ENCODE peak calls at places on chromosome 13, in five cellular contexts. P is activated naive CD4-positive, alpha-beta T cell treated with anti-CD3 and anti-CD28 coated beads, Interleukin-2, amount 10 ng/mL, durations not matched to agents 7 days and 5 days; W is NCI-H774; A is sigmoid colon; L is heart right ventricle. U is an unnamed sample.

GRCh38 chr13:26727633-26728032 is 33.0 kb downstream of the GPR12 start:
- DNase-seq in P (no peak), W (no peak), A (no peak), L (no peak), U (no peak)

GRCh38 chr13:70856706-70857105 is 748.5 kb upstream of the KLHL1 start:
- DNase-seq in P (no peak), W (no peak), A (no peak), L (no peak), U (no peak)

GRCh38 chr13:30371649-30372265 is 50.5 kb upstream of the UBE2L5 start:
- DNase-seq in P (peak; percentile 84), W (no peak), A (no peak), L (no peak), U (peak; percentile 14)

GRCh38 chr13:30418886-30419459 is 3.3 kb upstream of the UBE2L5 start:
- DNase-seq in P (no peak), W (no peak), A (peak; percentile 84), L (no peak), U (no peak)

GRCh38 chr13:30194906-30195305 is 112.4 kb downstream of the KATNAL1 start:
- DNase-seq in P (no peak), W (no peak), A (no peak), L (no peak), U (no peak)

GRCh38 chr13:77749481-77749880 is 52.0 kb downstream of the SLAIN1 start:
- DNase-seq in P (no peak), W (no peak), A (no peak), L (no peak), U (no peak)

GRCh38 chr13:34647379-34647778 is 294.7 kb upstream of the NBEA start:
- DNase-seq in P (no peak), W (no peak), A (no peak), L (no peak), U (no peak)

GRCh38 chr13:59691501-59692066 is 472.1 kb downstream of the DIAPH3 start:
- DNase-seq in P (no peak), W (no peak), A (no peak), L (no peak), U (no peak)

GRCh38 chr13:74867460-74867859 is 614.5 kb downstream of the TBC1D4 start:
- DNase-seq in P (no peak), W (no peak), A (no peak), L (no peak), U (no peak)

GRCh38 chr13:95660981-95661581 is 15.9 kb upstream of the DNAJC3 start:
- DNase-seq in P (no peak), W (no peak), A (no peak), L (no peak), U (no peak)

GRCh38 chr13:32381539-32381938 is 46.4 kb downstream of the N4BP2L1 start:
- DNase-seq in P (peak; percentile 29), W (no peak), A (no peak), L (no peak), U (no peak)

GRCh38 chr13:82292334-82292733 is 1589.9 kb downstream of the SLITRK1 start:
- DNase-seq in P (no peak), W (no peak), A (no peak), L (no peak), U (no peak)

GRCh38 chr13:63853816-63854215 is 2438.2 kb upstream of the PCDH20 start:
- DNase-seq in P (no peak), W (no peak), A (no peak), L (no peak), U (no peak)

GRCh38 chr13:43316997-43317396 is 293.6 kb downstream of the DNAJC15 start:
- DNase-seq in P (no peak), W (no peak), A (peak; percentile 72), L (no peak), U (no peak)

GRCh38 chr13:97600438-97601080 is 166.6 kb downstream of the RAP2A start:
- DNase-seq in P (no peak), W (no peak), A (no peak), L (no peak), U (no peak)

GRCh38 chr13:98232456-98232855 is 55.4 kb upstream of the RNF113B start:
- DNase-seq in P (no peak), W (no peak), A (no peak), L (no peak), U (no peak)

GRCh38 chr13:44306401-44307192 is 67.0 kb upstream of the SERP2 start:
- DNase-seq in P (no peak), W (no peak), A (peak; percentile 90), L (peak; percentile 49), U (no peak)

GRCh38 chr13:80217614-80218456 is 123.1 kb downstream of the SPRY2 start:
- DNase-seq in P (no peak), W (no peak), A (no peak), L (no peak), U (no peak)

GRCh38 chr13:52348081-52348480 is 57.9 kb downstream of the THSD1 start:
- DNase-seq in P (no peak), W (no peak), A (no peak), L (no peak), U (no peak)

GRCh38 chr13:45255253-45255987 is 54.6 kb upstream of the KCTD4 start:
- DNase-seq in P (no peak), W (no peak), A (no peak), L (no peak), U (no peak)

GRCh38 chr13:33918199-33918932 is 100.4 kb downstream of the RFC3 start:
- DNase-seq in P (no peak), W (no peak), A (no peak), L (no peak), U (peak; percentile 54)

GRCh38 chr13:29577135-29578051 is 18.1 kb downstream of the SLC7A1 start:
- DNase-seq in P (no peak), W (no peak), A (no peak), L (peak; percentile 38), U (no peak)

GRCh38 chr13:39474600-39474999 is 128.4 kb downstream of the LHFPL6 start:
- DNase-seq in P (no peak), W (no peak), A (no peak), L (no peak), U (no peak)

GRCh38 chr13:49908637-49909036 is 27.5 kb downstream of the SPRYD7 start:
- DNase-seq in P (no peak), W (no peak), A (no peak), L (no peak), U (no peak)

GRCh38 chr13:99014391-99014988 is 36.6 kb upstream of the DOCK9 start:
- DNase-seq in P (no peak), W (no peak), A (no peak), L (no peak), U (no peak)

GRCh38 chr13:24264976-24265375 is 44.4 kb upstream of the C1QTNF9 start:
- DNase-seq in P (peak; percentile 91), W (no peak), A (no peak), L (no peak), U (peak; percentile 59)

GRCh38 chr13:30880756-30881155 is 25.3 kb upstream of the MEDAG start:
- DNase-seq in P (no peak), W (no peak), A (no peak), L (no peak), U (no peak)

GRCh38 chr13:109655206-109655600 is 131.2 kb downstream of the IRS2 start:
- DNase-seq in P (no peak), W (no peak), A (no peak), L (no peak), U (no peak)

GRCh38 chr13:25886438-25887214 is 165.2 kb downstream of the SHISA2 start:
- DNase-seq in P (no peak), W (no peak), A (no peak), L (no peak), U (no peak)

GRCh38 chr13:74040200-74040599 is 94.0 kb downstream of the KLF12 start:
- DNase-seq in P (no peak), W (no peak), A (no peak), L (peak; percentile 33), U (no peak)

GRCh38 chr13:105920375-105920774 is 615.1 kb downstream of the EFNB2 start:
- DNase-seq in P (no peak), W (no peak), A (no peak), L (no peak), U (no peak)

U was measured in NK-92 treated with Interleukin-12 subunit alpha and Interleukin-12 subunit beta, amount 100 ng/mL, for 24 hours.